ENCODE peak calls at places on chromosomes 12 and 14, in nine cellular contexts. P is COR-L47, W is HFF-Myc, X is H54, D is activated gamma-delta T cell, H is NCI-H524 treated with DMSO at 0.1 percent for 48 hours, R is HTR-8/SVneo, O is AG10803, Z is stomach. F is an unnamed sample.

GRCh38 chr14:70779667-70780066 is 29.6 kb downstream of the MAP3K9 start:
- DNase-seq in P (no peak), W (no peak), X (no peak), D (no peak), H (no peak), R (no peak), O (no peak), Z (no peak), F (no peak)

GRCh38 chr14:96178674-96179321 is 25.8 kb upstream of the BDKRB2 start:
- DNase-seq in P (no peak), W (no peak), X (no peak), D (no peak), H (peak), R (no peak), O (peak), Z (no peak), F (no peak)

GRCh38 chr12:131604146-131604844 is 106.6 kb upstream of the SFSWAP start:
- DNase-seq in P (no peak), W (no peak), X (no peak), D (no peak), H (no peak), R (no peak), O (no peak), Z (no peak), F (no peak)

GRCh38 chr12:123089631-123090353 is 61.1 kb downstream of the PITPNM2 start:
- DNase-seq in P (no peak), W (peak), X (peak), D (no peak), H (no peak), R (peak), O (peak), Z (no peak), F (peak)

GRCh38 chr14:36070056-36071043 is 106.2 kb downstream of the PTCSC3 start:
- DNase-seq in P (peak), W (no peak), X (peak), D (no peak), H (peak), R (peak), O (peak), Z (peak), F (peak)

GRCh38 chr14:102524026-102524450 is 14.5 kb upstream of the ANKRD9 start:
- DNase-seq in P (no peak), W (no peak), X (no peak), D (no peak), H (no peak), R (no peak), O (no peak), Z (no peak), F (no peak)

GRCh38 chr12:79563021-79563739 is 127.6 kb downstream of the PAWR start:
- DNase-seq in P (no peak), W (no peak), X (no peak), D (no peak), H (no peak), R (no peak), O (no peak), Z (no peak), F (no peak)

GRCh38 chr14:60310086-60310684 is 61.2 kb downstream of the PPM1A start:
- DNase-seq in P (peak), W (no peak), X (no peak), D (no peak), H (no peak), R (no peak), O (no peak), Z (no peak), F (no peak)

GRCh38 chr12:51973560-51973959 is 22.1 kb downstream of the ACVR1B start:
- DNase-seq in P (no peak), W (no peak), X (no peak), D (no peak), H (no peak), R (no peak), O (peak), Z (no peak), F (peak)

GRCh38 chr12:91367234-91367849 is 184.7 kb upstream of the DCN start:
- DNase-seq in P (no peak), W (no peak), X (no peak), D (no peak), H (no peak), R (peak), O (peak), Z (no peak), F (no peak)

GRCh38 chr14:52314521-52315354 is 626 bp downstream of the PTGER2 start:
- DNase-seq in P (no peak), W (no peak), X (no peak), D (peak), H (no peak), R (peak), O (peak), Z (peak), F (no peak)

GRCh38 chr14:99249389-99249788 is 22.6 kb downstream of the BCL11B start:
- DNase-seq in P (no peak), W (no peak), X (no peak), D (no peak), H (no peak), R (no peak), O (no peak), Z (no peak), F (no peak)

GRCh38 chr14:59306775-59307174 is 118.3 kb downstream of the DAAM1 start:
- DNase-seq in P (no peak), W (no peak), X (peak), D (no peak), H (no peak), R (peak), O (peak), Z (no peak), F (peak)

GRCh38 chr12:1583421-1584078 is 10.8 kb downstream of the FBXL14 start:
- DNase-seq in P (peak), W (peak), X (peak), D (no peak), H (no peak), R (peak), O (peak), Z (peak), F (peak)

GRCh38 chr12:91567100-91567485 is 384.5 kb upstream of the DCN start:
- DNase-seq in P (no peak), W (no peak), X (no peak), D (no peak), H (no peak), R (no peak), O (no peak), Z (no peak), F (no peak)

GRCh38 chr12:123681605-123682004 is 10.7 kb downstream of the TCTN2 start:
- DNase-seq in P (no peak), W (no peak), X (no peak), D (no peak), H (no peak), R (no peak), O (no peak), Z (no peak), F (no peak)

GRCh38 chr12:118307069-118307954 is 65.4 kb downstream of the TAOK3 start:
- DNase-seq in P (no peak), W (peak), X (peak), D (no peak), H (no peak), R (peak), O (peak), Z (no peak), F (peak)

GRCh38 chr14:51293149-51293925 is 53.3 kb downstream of the TMX1 start:
- DNase-seq in P (no peak), W (peak), X (no peak), D (no peak), H (no peak), R (no peak), O (peak), Z (no peak), F (no peak)

GRCh38 chr14:27605298-27605697 is 1007.5 kb upstream of the NOVA1 start:
- DNase-seq in P (no peak), W (no peak), X (no peak), D (no peak), H (no peak), R (no peak), O (no peak), Z (no peak), F (no peak)

GRCh38 chr14:92503756-92504491 is 9.7 kb upstream of the RIN3 start:
- DNase-seq in P (no peak), W (peak), X (peak), D (no peak), H (no peak), R (peak), O (peak), Z (no peak), F (peak)

GRCh38 chr14:106530031-106530422 is 1003.6 kb downstream of the TMEM121 start:
- DNase-seq in P (no peak), W (no peak), X (no peak), D (no peak), H (no peak), R (no peak), O (no peak), Z (no peak), F (no peak)

GRCh38 chr12:66915312-66915904 is 236.5 kb upstream of the GRIP1 start:
- DNase-seq in P (no peak), W (no peak), X (no peak), D (no peak), H (no peak), R (no peak), O (no peak), Z (no peak), F (no peak)

F was measured in NCI-H226.